ENCODE peak calls at places on chromosomes 13 and 19, in six cellular contexts. One of them, this sample, is unnamed.

GRCh38 chr19:31064486-31064885 is 284.8 kb downstream of the TSHZ3 start:
- DNase-seq in activated CD4-positive, alpha-beta T cell treated with anti-CD3 and anti-CD28 coated beads, Interleukin-2, amount 50 U/mL, for 4 hours: no peak
- DNase-seq in heart left ventricle: no peak
- DNase-seq in stimulated activated CD8-positive, alpha-beta memory T cell treated with anti-CD3 and anti-CD28 coated beads, Interleukin-7, amount 100 ng/mL, for 48 hours: no peak
- DNase-seq in lower leg skin: no peak
- DNase-seq in T1000: no peak
- DNase-seq in this sample: no peak

GRCh38 chr19:16367269-16367683 is 42.6 kb downstream of the KLF2 start:
- DNase-seq in heart left ventricle: no peak
- DNase-seq in stimulated activated CD8-positive, alpha-beta memory T cell treated with anti-CD3 and anti-CD28 coated beads, Interleukin-7, amount 100 ng/mL, for 48 hours: no peak
- DNase-seq in lower leg skin: no peak
- DNase-seq in T1000: no peak
- DNase-seq in activated CD4-positive, alpha-beta T cell treated with anti-CD3 and anti-CD28 coated beads, Interleukin-2, amount 50 U/mL, for 4 hours: no peak
- DNase-seq in this sample: no peak

GRCh38 chr13:85828094-85828684 is 29.0 kb upstream of the SLITRK6 start:
- DNase-seq in lower leg skin: no peak
- DNase-seq in stimulated activated CD8-positive, alpha-beta memory T cell treated with anti-CD3 and anti-CD28 coated beads, Interleukin-7, amount 100 ng/mL, for 48 hours: no peak
- DNase-seq in heart left ventricle: no peak
- DNase-seq in activated CD4-positive, alpha-beta T cell treated with anti-CD3 and anti-CD28 coated beads, Interleukin-2, amount 50 U/mL, for 4 hours: no peak
- DNase-seq in T1000: no peak
- DNase-seq in this sample: no peak

GRCh38 chr13:76622336-76623045 is 263.7 kb downstream of the KCTD12 start:
- DNase-seq in activated CD4-positive, alpha-beta T cell treated with anti-CD3 and anti-CD28 coated beads, Interleukin-2, amount 50 U/mL, for 4 hours: no peak
- DNase-seq in lower leg skin: peak
- DNase-seq in heart left ventricle: peak
- DNase-seq in T1000: no peak
- DNase-seq in stimulated activated CD8-positive, alpha-beta memory T cell treated with anti-CD3 and anti-CD28 coated beads, Interleukin-7, amount 100 ng/mL, for 48 hours: no peak
- DNase-seq in this sample: no peak

GRCh38 chr13:84570831-84571230 is 688.6 kb upstream of the SLITRK1 start:
- DNase-seq in heart left ventricle: no peak
- DNase-seq in lower leg skin: no peak
- DNase-seq in T1000: no peak
- DNase-seq in stimulated activated CD8-positive, alpha-beta memory T cell treated with anti-CD3 and anti-CD28 coated beads, Interleukin-7, amount 100 ng/mL, for 48 hours: no peak
- DNase-seq in activated CD4-positive, alpha-beta T cell treated with anti-CD3 and anti-CD28 coated beads, Interleukin-2, amount 50 U/mL, for 4 hours: no peak
- DNase-seq in this sample: no peak

GRCh38 chr13:98445340-98446233 is 131.3 kb downstream of the STK24 start:
- DNase-seq in stimulated activated CD8-positive, alpha-beta memory T cell treated with anti-CD3 and anti-CD28 coated beads, Interleukin-7, amount 100 ng/mL, for 48 hours: peak
- DNase-seq in activated CD4-positive, alpha-beta T cell treated with anti-CD3 and anti-CD28 coated beads, Interleukin-2, amount 50 U/mL, for 4 hours: peak
- DNase-seq in T1000: peak
- DNase-seq in lower leg skin: no peak
- DNase-seq in heart left ventricle: peak
- DNase-seq in this sample: no peak

GRCh38 chr19:14476663-14477401 is 1.7 kb upstream of the PTGER1 start:
- DNase-seq in lower leg skin: peak
- DNase-seq in stimulated activated CD8-positive, alpha-beta memory T cell treated with anti-CD3 and anti-CD28 coated beads, Interleukin-7, amount 100 ng/mL, for 48 hours: no peak
- DNase-seq in heart left ventricle: peak
- DNase-seq in T1000: peak
- DNase-seq in activated CD4-positive, alpha-beta T cell treated with anti-CD3 and anti-CD28 coated beads, Interleukin-2, amount 50 U/mL, for 4 hours: no peak
- DNase-seq in this sample: no peak

GRCh38 chr19:40802300-40803169 is 3.5 kb downstream of the EGLN2 start:
- DNase-seq in heart left ventricle: peak
- DNase-seq in T1000: no peak
- DNase-seq in lower leg skin: no peak
- DNase-seq in activated CD4-positive, alpha-beta T cell treated with anti-CD3 and anti-CD28 coated beads, Interleukin-2, amount 50 U/mL, for 4 hours: no peak
- DNase-seq in stimulated activated CD8-positive, alpha-beta memory T cell treated with anti-CD3 and anti-CD28 coated beads, Interleukin-7, amount 100 ng/mL, for 48 hours: no peak
- DNase-seq in this sample: no peak

GRCh38 chr13:38687246-38688229 is 661 bp downstream of the FREM2 start:
- DNase-seq in stimulated activated CD8-positive, alpha-beta memory T cell treated with anti-CD3 and anti-CD28 coated beads, Interleukin-7, amount 100 ng/mL, for 48 hours: no peak
- DNase-seq in lower leg skin: no peak
- DNase-seq in heart left ventricle: peak
- DNase-seq in T1000: no peak
- DNase-seq in activated CD4-positive, alpha-beta T cell treated with anti-CD3 and anti-CD28 coated beads, Interleukin-2, amount 50 U/mL, for 4 hours: no peak
- DNase-seq in this sample: no peak

GRCh38 chr19:48511800-48512503 is at the start of gene LMTK3:
- DNase-seq in heart left ventricle: no peak
- DNase-seq in activated CD4-positive, alpha-beta T cell treated with anti-CD3 and anti-CD28 coated beads, Interleukin-2, amount 50 U/mL, for 4 hours: peak
- DNase-seq in T1000: peak
- DNase-seq in lower leg skin: no peak
- DNase-seq in stimulated activated CD8-positive, alpha-beta memory T cell treated with anti-CD3 and anti-CD28 coated beads, Interleukin-7, amount 100 ng/mL, for 48 hours: peak
- DNase-seq in this sample: no peak

GRCh38 chr19:53870485-53870844 is 2.8 kb downstream of the MYADM start:
- DNase-seq in activated CD4-positive, alpha-beta T cell treated with anti-CD3 and anti-CD28 coated beads, Interleukin-2, amount 50 U/mL, for 4 hours: no peak
- DNase-seq in lower leg skin: no peak
- DNase-seq in heart left ventricle: no peak
- DNase-seq in stimulated activated CD8-positive, alpha-beta memory T cell treated with anti-CD3 and anti-CD28 coated beads, Interleukin-7, amount 100 ng/mL, for 48 hours: no peak
- DNase-seq in T1000: no peak
- DNase-seq in this sample: no peak

GRCh38 chr13:99737456-99737855 is 234.1 kb downstream of the ZIC5 start:
- DNase-seq in heart left ventricle: no peak
- DNase-seq in activated CD4-positive, alpha-beta T cell treated with anti-CD3 and anti-CD28 coated beads, Interleukin-2, amount 50 U/mL, for 4 hours: no peak
- DNase-seq in lower leg skin: no peak
- DNase-seq in stimulated activated CD8-positive, alpha-beta memory T cell treated with anti-CD3 and anti-CD28 coated beads, Interleukin-7, amount 100 ng/mL, for 48 hours: no peak
- DNase-seq in T1000: no peak
- DNase-seq in this sample: no peak

GRCh38 chr19:49328741-49329140 is 3.8 kb upstream of the SLC6A16 start:
- DNase-seq in heart left ventricle: no peak
- DNase-seq in stimulated activated CD8-positive, alpha-beta memory T cell treated with anti-CD3 and anti-CD28 coated beads, Interleukin-7, amount 100 ng/mL, for 48 hours: no peak
- DNase-seq in activated CD4-positive, alpha-beta T cell treated with anti-CD3 and anti-CD28 coated beads, Interleukin-2, amount 50 U/mL, for 4 hours: no peak
- DNase-seq in T1000: no peak
- DNase-seq in lower leg skin: no peak
- DNase-seq in this sample: no peak

GRCh38 chr19:6239401-6239844 is 40.4 kb downstream of the MLLT1 start:
- DNase-seq in heart left ventricle: no peak
- DNase-seq in lower leg skin: no peak
- DNase-seq in activated CD4-positive, alpha-beta T cell treated with anti-CD3 and anti-CD28 coated beads, Interleukin-2, amount 50 U/mL, for 4 hours: peak
- DNase-seq in stimulated activated CD8-positive, alpha-beta memory T cell treated with anti-CD3 and anti-CD28 coated beads, Interleukin-7, amount 100 ng/mL, for 48 hours: no peak
- DNase-seq in T1000: no peak
- DNase-seq in this sample: no peak

GRCh38 chr19:10408511-10409291 is 5.4 kb upstream of the CDC37 start:
- DNase-seq in heart left ventricle: peak
- DNase-seq in activated CD4-positive, alpha-beta T cell treated with anti-CD3 and anti-CD28 coated beads, Interleukin-2, amount 50 U/mL, for 4 hours: peak
- DNase-seq in lower leg skin: no peak
- DNase-seq in T1000: no peak
- DNase-seq in stimulated activated CD8-positive, alpha-beta memory T cell treated with anti-CD3 and anti-CD28 coated beads, Interleukin-7, amount 100 ng/mL, for 48 hours: no peak
- DNase-seq in this sample: no peak

GRCh38 chr13:47004552-47004951 is 107.7 kb upstream of the HTR2A start:
- DNase-seq in activated CD4-positive, alpha-beta T cell treated with anti-CD3 and anti-CD28 coated beads, Interleukin-2, amount 50 U/mL, for 4 hours: no peak
- DNase-seq in T1000: no peak
- DNase-seq in lower leg skin: no peak
- DNase-seq in heart left ventricle: no peak
- DNase-seq in stimulated activated CD8-positive, alpha-beta memory T cell treated with anti-CD3 and anti-CD28 coated beads, Interleukin-7, amount 100 ng/mL, for 48 hours: no peak
- DNase-seq in this sample: no peak

GRCh38 chr13:39656325-39656677 is 839 bp downstream of the COG6 start:
- DNase-seq in lower leg skin: no peak
- DNase-seq in heart left ventricle: no peak
- DNase-seq in stimulated activated CD8-positive, alpha-beta memory T cell treated with anti-CD3 and anti-CD28 coated beads, Interleukin-7, amount 100 ng/mL, for 48 hours: no peak
- DNase-seq in T1000: no peak
- DNase-seq in activated CD4-positive, alpha-beta T cell treated with anti-CD3 and anti-CD28 coated beads, Interleukin-2, amount 50 U/mL, for 4 hours: no peak
- DNase-seq in this sample: no peak

GRCh38 chr19:50485284-50485955 is 8.8 kb upstream of the GARIN5A start:
- DNase-seq in stimulated activated CD8-positive, alpha-beta memory T cell treated with anti-CD3 and anti-CD28 coated beads, Interleukin-7, amount 100 ng/mL, for 48 hours: no peak
- DNase-seq in activated CD4-positive, alpha-beta T cell treated with anti-CD3 and anti-CD28 coated beads, Interleukin-2, amount 50 U/mL, for 4 hours: no peak
- DNase-seq in lower leg skin: no peak
- DNase-seq in heart left ventricle: no peak
- DNase-seq in T1000: no peak
- DNase-seq in this sample: no peak

GRCh38 chr19:23393121-23393520 is 2.1 kb downstream of the ZNF91 start:
- DNase-seq in T1000: no peak
- DNase-seq in heart left ventricle: no peak
- DNase-seq in lower leg skin: no peak
- DNase-seq in stimulated activated CD8-positive, alpha-beta memory T cell treated with anti-CD3 and anti-CD28 coated beads, Interleukin-7, amount 100 ng/mL, for 48 hours: no peak
- DNase-seq in activated CD4-positive, alpha-beta T cell treated with anti-CD3 and anti-CD28 coated beads, Interleukin-2, amount 50 U/mL, for 4 hours: no peak
- DNase-seq in this sample: no peak

GRCh38 chr19:41407271-41407670 is 9.7 kb downstream of the BCKDHA start:
- DNase-seq in T1000: no peak
- DNase-seq in activated CD4-positive, alpha-beta T cell treated with anti-CD3 and anti-CD28 coated beads, Interleukin-2, amount 50 U/mL, for 4 hours: no peak
- DNase-seq in lower leg skin: no peak
- DNase-seq in stimulated activated CD8-positive, alpha-beta memory T cell treated with anti-CD3 and anti-CD28 coated beads, Interleukin-7, amount 100 ng/mL, for 48 hours: no peak
- DNase-seq in heart left ventricle: peak
- DNase-seq in this sample: no peak

GRCh38 chr13:24071423-24072075 is 89.0 kb upstream of the SPATA13 start:
- DNase-seq in T1000: no peak
- DNase-seq in lower leg skin: no peak
- DNase-seq in activated CD4-positive, alpha-beta T cell treated with anti-CD3 and anti-CD28 coated beads, Interleukin-2, amount 50 U/mL, for 4 hours: no peak
- DNase-seq in heart left ventricle: no peak
- DNase-seq in stimulated activated CD8-positive, alpha-beta memory T cell treated with anti-CD3 and anti-CD28 coated beads, Interleukin-7, amount 100 ng/mL, for 48 hours: no peak
- DNase-seq in this sample: no peak

GRCh38 chr13:44969858-44970484 is 19.3 kb downstream of the NUFIP1 start:
- DNase-seq in T1000: no peak
- DNase-seq in heart left ventricle: no peak
- DNase-seq in stimulated activated CD8-positive, alpha-beta memory T cell treated with anti-CD3 and anti-CD28 coated beads, Interleukin-7, amount 100 ng/mL, for 48 hours: no peak
- DNase-seq in lower leg skin: no peak
- DNase-seq in activated CD4-positive, alpha-beta T cell treated with anti-CD3 and anti-CD28 coated beads, Interleukin-2, amount 50 U/mL, for 4 hours: no peak
- DNase-seq in this sample: no peak

GRCh38 chr13:112078879-112079526 is 12.1 kb downstream of the SOX1 start:
- DNase-seq in T1000: no peak
- DNase-seq in lower leg skin: no peak
- DNase-seq in stimulated activated CD8-positive, alpha-beta memory T cell treated with anti-CD3 and anti-CD28 coated beads, Interleukin-7, amount 100 ng/mL, for 48 hours: no peak
- DNase-seq in heart left ventricle: no peak
- DNase-seq in activated CD4-positive, alpha-beta T cell treated with anti-CD3 and anti-CD28 coated beads, Interleukin-2, amount 50 U/mL, for 4 hours: no peak
- DNase-seq in this sample: no peak

GRCh38 chr13:26568132-26568815 is 10.8 kb downstream of the WASF3 start:
- DNase-seq in stimulated activated CD8-positive, alpha-beta memory T cell treated with anti-CD3 and anti-CD28 coated beads, Interleukin-7, amount 100 ng/mL, for 48 hours: no peak
- DNase-seq in heart left ventricle: no peak
- DNase-seq in activated CD4-positive, alpha-beta T cell treated with anti-CD3 and anti-CD28 coated beads, Interleukin-2, amount 50 U/mL, for 4 hours: no peak
- DNase-seq in lower leg skin: no peak
- DNase-seq in T1000: no peak
- DNase-seq in this sample: no peak

GRCh38 chr13:89846890-89847585 is 1500.4 kb upstream of the MIR17HG start:
- DNase-seq in stimulated activated CD8-positive, alpha-beta memory T cell treated with anti-CD3 and anti-CD28 coated beads, Interleukin-7, amount 100 ng/mL, for 48 hours: no peak
- DNase-seq in T1000: no peak
- DNase-seq in lower leg skin: no peak
- DNase-seq in heart left ventricle: no peak
- DNase-seq in activated CD4-positive, alpha-beta T cell treated with anti-CD3 and anti-CD28 coated beads, Interleukin-2, amount 50 U/mL, for 4 hours: no peak
- DNase-seq in this sample: no peak

GRCh38 chr13:107534548-107534947 is 680.8 kb downstream of the LIG4 start:
- DNase-seq in T1000: no peak
- DNase-seq in stimulated activated CD8-positive, alpha-beta memory T cell treated with anti-CD3 and anti-CD28 coated beads, Interleukin-7, amount 100 ng/mL, for 48 hours: no peak
- DNase-seq in activated CD4-positive, alpha-beta T cell treated with anti-CD3 and anti-CD28 coated beads, Interleukin-2, amount 50 U/mL, for 4 hours: no peak
- DNase-seq in lower leg skin: no peak
- DNase-seq in heart left ventricle: no peak
- DNase-seq in this sample: no peak

GRCh38 chr13:34577051-34577450 is 365.0 kb upstream of the NBEA start:
- DNase-seq in stimulated activated CD8-positive, alpha-beta memory T cell treated with anti-CD3 and anti-CD28 coated beads, Interleukin-7, amount 100 ng/mL, for 48 hours: no peak
- DNase-seq in T1000: no peak
- DNase-seq in heart left ventricle: no peak
- DNase-seq in lower leg skin: no peak
- DNase-seq in activated CD4-positive, alpha-beta T cell treated with anti-CD3 and anti-CD28 coated beads, Interleukin-2, amount 50 U/mL, for 4 hours: no peak
- DNase-seq in this sample: no peak

GRCh38 chr13:102097708-102098107 is 304.1 kb downstream of the FGF14 start:
- DNase-seq in T1000: no peak
- DNase-seq in stimulated activated CD8-positive, alpha-beta memory T cell treated with anti-CD3 and anti-CD28 coated beads, Interleukin-7, amount 100 ng/mL, for 48 hours: no peak
- DNase-seq in activated CD4-positive, alpha-beta T cell treated with anti-CD3 and anti-CD28 coated beads, Interleukin-2, amount 50 U/mL, for 4 hours: no peak
- DNase-seq in heart left ventricle: no peak
- DNase-seq in lower leg skin: no peak
- DNase-seq in this sample: no peak

GRCh38 chr19:35642312-35642711 is 767 bp downstream of the ETV2 start:
- DNase-seq in activated CD4-positive, alpha-beta T cell treated with anti-CD3 and anti-CD28 coated beads, Interleukin-2, amount 50 U/mL, for 4 hours: no peak
- DNase-seq in T1000: no peak
- DNase-seq in lower leg skin: no peak
- DNase-seq in stimulated activated CD8-positive, alpha-beta memory T cell treated with anti-CD3 and anti-CD28 coated beads, Interleukin-7, amount 100 ng/mL, for 48 hours: no peak
- DNase-seq in heart left ventricle: no peak
- DNase-seq in this sample: no peak

This sample was measured in coronary artery.